ENCODE peak calls at places on chromosome 17, in five cellular contexts. T is Right ventricle myocardium superior; N is stimulated activated CD4-positive, alpha-beta T cell treated with anti-CD3 and anti-CD28 coated beads, Interleukin-2, amount 100 ng/mL, for 48 hours; X is pulmonary artery endothelial cell; G is T-helper 9 cell. Q is an unnamed sample.

GRCh38 chr17:16820161-16820877 is 130.3 kb downstream of the CCDC144A start:
- DNase-seq in T (peak), N (no peak), X (no peak), G (no peak), Q (no peak)

GRCh38 chr17:57442914-57443571 is 186.7 kb downstream of the MSI2 start:
- DNase-seq in T (peak), N (no peak), X (no peak), G (peak), Q (peak)

GRCh38 chr17:48129981-48130380 is 22.4 kb downstream of the SNX11 start:
- DNase-seq in T (no peak), N (no peak), X (no peak), G (no peak), Q (no peak)

GRCh38 chr17:75645501-75645888 is 12.3 kb downstream of the SMIM5 start:
- DNase-seq in T (no peak), N (no peak), X (peak), G (no peak), Q (peak)

GRCh38 chr17:82787081-82787848 is 35.4 kb downstream of the TBCD start:
- DNase-seq in T (peak), N (no peak), X (no peak), G (no peak), Q (peak)

GRCh38 chr17:65886240-65886639 is 305.7 kb downstream of the CEP112 start:
- DNase-seq in T (no peak), N (no peak), X (no peak), G (no peak), Q (no peak)

GRCh38 chr17:82838386-82839063 is 1.3 kb downstream of the ZNF750 start:
- DNase-seq in T (peak), N (no peak), X (no peak), G (no peak), Q (no peak)

GRCh38 chr17:31467502-31468256 is 76.2 kb downstream of the RAB11FIP4 start:
- DNase-seq in T (peak), N (no peak), X (no peak), G (no peak), Q (no peak)

GRCh38 chr17:1231456-1231855 is 38.8 kb upstream of the BHLHA9 start:
- DNase-seq in T (peak), N (no peak), X (no peak), G (no peak), Q (no peak)